ENCODE peak calls at places on chromosomes 2 and 18, in ten cellular contexts. One of them, this sample, is unnamed.

GRCh38 chr18:30387401-30387800 is 655.1 kb downstream of the DSC3 start:
- DNase-seq in WTC11: no peak
- DNase-seq in brain microvascular endothelial cell: no peak
- DNase-seq in germinal center: no peak
- DNase-seq in dermis microvascular lymphatic vessel endothelial cell: no peak
- DNase-seq in posterior cingulate gyrus: no peak
- DNase-seq in mucosa of gallbladder: no peak
- DNase-seq in epithelial cell of esophagus: peak
- DNase-seq in IMR-90: no peak
- DNase-seq in upper lobe of left lung: no peak
- DNase-seq in this sample: no peak

GRCh38 chr2:4420032-4420431 is 716.7 kb downstream of the DCDC2C start:
- DNase-seq in WTC11: no peak
- DNase-seq in brain microvascular endothelial cell: no peak
- DNase-seq in germinal center: no peak
- DNase-seq in dermis microvascular lymphatic vessel endothelial cell: no peak
- DNase-seq in posterior cingulate gyrus: no peak
- DNase-seq in mucosa of gallbladder: no peak
- DNase-seq in epithelial cell of esophagus: no peak
- DNase-seq in IMR-90: no peak
- DNase-seq in upper lobe of left lung: no peak
- DNase-seq in this sample: no peak

GRCh38 chr2:101722878-101723277 is 25.4 kb downstream of the MAP4K4 start:
- DNase-seq in WTC11: no peak
- DNase-seq in brain microvascular endothelial cell: no peak
- DNase-seq in germinal center: no peak
- DNase-seq in dermis microvascular lymphatic vessel endothelial cell: no peak
- DNase-seq in posterior cingulate gyrus: no peak
- DNase-seq in mucosa of gallbladder: no peak
- DNase-seq in epithelial cell of esophagus: no peak
- DNase-seq in IMR-90: no peak
- DNase-seq in upper lobe of left lung: peak
- DNase-seq in this sample: no peak

GRCh38 chr2:235765181-235765820 is 271.5 kb downstream of the AGAP1 start:
- DNase-seq in WTC11: no peak
- DNase-seq in brain microvascular endothelial cell: peak
- DNase-seq in germinal center: no peak
- DNase-seq in dermis microvascular lymphatic vessel endothelial cell: peak
- DNase-seq in posterior cingulate gyrus: peak
- DNase-seq in mucosa of gallbladder: no peak
- DNase-seq in epithelial cell of esophagus: peak
- DNase-seq in IMR-90: peak
- DNase-seq in upper lobe of left lung: no peak
- DNase-seq in this sample: no peak

GRCh38 chr2:154952346-154953010 is 254.0 kb downstream of the KCNJ3 start:
- DNase-seq in WTC11: no peak
- DNase-seq in brain microvascular endothelial cell: no peak
- DNase-seq in germinal center: no peak
- DNase-seq in dermis microvascular lymphatic vessel endothelial cell: peak
- DNase-seq in posterior cingulate gyrus: no peak
- DNase-seq in mucosa of gallbladder: no peak
- DNase-seq in epithelial cell of esophagus: no peak
- DNase-seq in IMR-90: no peak
- DNase-seq in upper lobe of left lung: no peak
- DNase-seq in this sample: no peak

GRCh38 chr2:1455466-1455865 is 42.2 kb downstream of the TPO start:
- DNase-seq in WTC11: no peak
- DNase-seq in brain microvascular endothelial cell: peak
- DNase-seq in germinal center: no peak
- DNase-seq in dermis microvascular lymphatic vessel endothelial cell: no peak
- DNase-seq in posterior cingulate gyrus: no peak
- DNase-seq in mucosa of gallbladder: no peak
- DNase-seq in epithelial cell of esophagus: no peak
- DNase-seq in IMR-90: no peak
- DNase-seq in upper lobe of left lung: no peak
- DNase-seq in this sample: no peak

GRCh38 chr2:229815858-229816257 is 101.5 kb upstream of the DNER start:
- DNase-seq in WTC11: no peak
- DNase-seq in brain microvascular endothelial cell: peak
- DNase-seq in germinal center: no peak
- DNase-seq in dermis microvascular lymphatic vessel endothelial cell: peak
- DNase-seq in posterior cingulate gyrus: no peak
- DNase-seq in mucosa of gallbladder: no peak
- DNase-seq in epithelial cell of esophagus: peak
- DNase-seq in IMR-90: peak
- DNase-seq in upper lobe of left lung: no peak
- DNase-seq in this sample: no peak

GRCh38 chr2:207840101-207840500 is 70.4 kb upstream of the FZD5 start:
- DNase-seq in WTC11: no peak
- DNase-seq in brain microvascular endothelial cell: no peak
- DNase-seq in germinal center: no peak
- DNase-seq in dermis microvascular lymphatic vessel endothelial cell: no peak
- DNase-seq in posterior cingulate gyrus: no peak
- DNase-seq in mucosa of gallbladder: no peak
- DNase-seq in epithelial cell of esophagus: no peak
- DNase-seq in IMR-90: no peak
- DNase-seq in upper lobe of left lung: no peak
- DNase-seq in this sample: no peak

GRCh38 chr2:128791120-128791982 is 472.7 kb upstream of the HS6ST1 start:
- DNase-seq in WTC11: no peak
- DNase-seq in brain microvascular endothelial cell: no peak
- DNase-seq in germinal center: no peak
- DNase-seq in dermis microvascular lymphatic vessel endothelial cell: no peak
- DNase-seq in posterior cingulate gyrus: peak
- DNase-seq in mucosa of gallbladder: no peak
- DNase-seq in epithelial cell of esophagus: no peak
- DNase-seq in IMR-90: no peak
- DNase-seq in upper lobe of left lung: no peak
- DNase-seq in this sample: no peak

GRCh38 chr2:42812899-42813479 is 20.6 kb upstream of the HAAO start:
- DNase-seq in WTC11: no peak
- DNase-seq in brain microvascular endothelial cell: peak
- DNase-seq in germinal center: no peak
- DNase-seq in dermis microvascular lymphatic vessel endothelial cell: peak
- DNase-seq in posterior cingulate gyrus: no peak
- DNase-seq in mucosa of gallbladder: no peak
- DNase-seq in epithelial cell of esophagus: peak
- DNase-seq in IMR-90: peak
- DNase-seq in upper lobe of left lung: no peak
- DNase-seq in this sample: peak

GRCh38 chr2:40282428-40282827 is 169.5 kb downstream of the SLC8A1 start:
- DNase-seq in WTC11: no peak
- DNase-seq in brain microvascular endothelial cell: peak
- DNase-seq in germinal center: no peak
- DNase-seq in dermis microvascular lymphatic vessel endothelial cell: no peak
- DNase-seq in posterior cingulate gyrus: no peak
- DNase-seq in mucosa of gallbladder: no peak
- DNase-seq in epithelial cell of esophagus: no peak
- DNase-seq in IMR-90: peak
- DNase-seq in upper lobe of left lung: no peak
- DNase-seq in this sample: no peak

GRCh38 chr18:45690975-45691815 is 32.8 kb upstream of the SLC14A1 start:
- DNase-seq in WTC11: peak
- DNase-seq in brain microvascular endothelial cell: peak
- DNase-seq in germinal center: peak
- DNase-seq in dermis microvascular lymphatic vessel endothelial cell: peak
- DNase-seq in posterior cingulate gyrus: peak
- DNase-seq in mucosa of gallbladder: peak
- DNase-seq in epithelial cell of esophagus: peak
- DNase-seq in IMR-90: peak
- DNase-seq in upper lobe of left lung: peak
- DNase-seq in this sample: peak

GRCh38 chr2:65292095-65292378 is 64.4 kb downstream of the ACTR2 start:
- DNase-seq in WTC11: no peak
- DNase-seq in brain microvascular endothelial cell: no peak
- DNase-seq in germinal center: no peak
- DNase-seq in dermis microvascular lymphatic vessel endothelial cell: no peak
- DNase-seq in posterior cingulate gyrus: no peak
- DNase-seq in mucosa of gallbladder: no peak
- DNase-seq in epithelial cell of esophagus: no peak
- DNase-seq in IMR-90: no peak
- DNase-seq in upper lobe of left lung: no peak
- DNase-seq in this sample: no peak

GRCh38 chr2:102140367-102140766 is 2.2 kb upstream of the IL1R1 start:
- DNase-seq in WTC11: no peak
- DNase-seq in brain microvascular endothelial cell: no peak
- DNase-seq in germinal center: no peak
- DNase-seq in dermis microvascular lymphatic vessel endothelial cell: no peak
- DNase-seq in posterior cingulate gyrus: no peak
- DNase-seq in mucosa of gallbladder: no peak
- DNase-seq in epithelial cell of esophagus: no peak
- DNase-seq in IMR-90: peak
- DNase-seq in upper lobe of left lung: no peak
- DNase-seq in this sample: no peak

GRCh38 chr18:26206488-26206887 is 19.8 kb upstream of the TAF4B start:
- DNase-seq in WTC11: no peak
- DNase-seq in brain microvascular endothelial cell: no peak
- DNase-seq in germinal center: no peak
- DNase-seq in dermis microvascular lymphatic vessel endothelial cell: no peak
- DNase-seq in posterior cingulate gyrus: no peak
- DNase-seq in mucosa of gallbladder: no peak
- DNase-seq in epithelial cell of esophagus: no peak
- DNase-seq in IMR-90: no peak
- DNase-seq in upper lobe of left lung: no peak
- DNase-seq in this sample: no peak

GRCh38 chr2:48754874-48755273 is 650 bp downstream of the LHCGR start:
- DNase-seq in WTC11: no peak
- DNase-seq in brain microvascular endothelial cell: no peak
- DNase-seq in germinal center: no peak
- DNase-seq in dermis microvascular lymphatic vessel endothelial cell: no peak
- DNase-seq in posterior cingulate gyrus: no peak
- DNase-seq in mucosa of gallbladder: no peak
- DNase-seq in epithelial cell of esophagus: no peak
- DNase-seq in IMR-90: no peak
- DNase-seq in upper lobe of left lung: no peak
- DNase-seq in this sample: no peak

GRCh38 chr2:27509326-27509725 is 12.7 kb downstream of the GCKR start:
- DNase-seq in WTC11: no peak
- DNase-seq in brain microvascular endothelial cell: no peak
- DNase-seq in germinal center: no peak
- DNase-seq in dermis microvascular lymphatic vessel endothelial cell: no peak
- DNase-seq in posterior cingulate gyrus: no peak
- DNase-seq in mucosa of gallbladder: no peak
- DNase-seq in epithelial cell of esophagus: no peak
- DNase-seq in IMR-90: peak
- DNase-seq in upper lobe of left lung: peak
- DNase-seq in this sample: no peak

GRCh38 chr2:29066271-29066860 is 8.0 kb downstream of the PCARE start:
- DNase-seq in WTC11: no peak
- DNase-seq in brain microvascular endothelial cell: peak
- DNase-seq in germinal center: no peak
- DNase-seq in dermis microvascular lymphatic vessel endothelial cell: no peak
- DNase-seq in posterior cingulate gyrus: no peak
- DNase-seq in mucosa of gallbladder: no peak
- DNase-seq in epithelial cell of esophagus: peak
- DNase-seq in IMR-90: peak
- DNase-seq in upper lobe of left lung: peak
- DNase-seq in this sample: no peak

GRCh38 chr2:25197336-25198208 is 29.2 kb upstream of the POMC start:
- DNase-seq in WTC11: no peak
- DNase-seq in brain microvascular endothelial cell: no peak
- DNase-seq in germinal center: no peak
- DNase-seq in dermis microvascular lymphatic vessel endothelial cell: no peak
- DNase-seq in posterior cingulate gyrus: no peak
- DNase-seq in mucosa of gallbladder: no peak
- DNase-seq in epithelial cell of esophagus: no peak
- DNase-seq in IMR-90: peak
- DNase-seq in upper lobe of left lung: no peak
- DNase-seq in this sample: no peak

GRCh38 chr2:217742276-217742675 is 260.5 kb downstream of the TNS1 start:
- DNase-seq in WTC11: no peak
- DNase-seq in brain microvascular endothelial cell: no peak
- DNase-seq in germinal center: no peak
- DNase-seq in dermis microvascular lymphatic vessel endothelial cell: no peak
- DNase-seq in posterior cingulate gyrus: no peak
- DNase-seq in mucosa of gallbladder: no peak
- DNase-seq in epithelial cell of esophagus: no peak
- DNase-seq in IMR-90: no peak
- DNase-seq in upper lobe of left lung: no peak
- DNase-seq in this sample: no peak

GRCh38 chr18:79385326-79385725 is 10.4 kb upstream of the NFATC1 start:
- DNase-seq in WTC11: no peak
- DNase-seq in brain microvascular endothelial cell: no peak
- DNase-seq in germinal center: no peak
- DNase-seq in dermis microvascular lymphatic vessel endothelial cell: no peak
- DNase-seq in posterior cingulate gyrus: no peak
- DNase-seq in mucosa of gallbladder: no peak
- DNase-seq in epithelial cell of esophagus: no peak
- DNase-seq in IMR-90: no peak
- DNase-seq in upper lobe of left lung: no peak
- DNase-seq in this sample: no peak

GRCh38 chr2:109563294-109563693 is 50.5 kb downstream of the SEPTIN10 start:
- DNase-seq in WTC11: no peak
- DNase-seq in brain microvascular endothelial cell: no peak
- DNase-seq in germinal center: no peak
- DNase-seq in dermis microvascular lymphatic vessel endothelial cell: no peak
- DNase-seq in posterior cingulate gyrus: no peak
- DNase-seq in mucosa of gallbladder: no peak
- DNase-seq in epithelial cell of esophagus: no peak
- DNase-seq in IMR-90: peak
- DNase-seq in upper lobe of left lung: no peak
- DNase-seq in this sample: no peak

GRCh38 chr2:161273038-161273760 is 35.0 kb upstream of the PSMD14 start:
- DNase-seq in WTC11: no peak
- DNase-seq in brain microvascular endothelial cell: peak
- DNase-seq in germinal center: peak
- DNase-seq in dermis microvascular lymphatic vessel endothelial cell: peak
- DNase-seq in posterior cingulate gyrus: no peak
- DNase-seq in mucosa of gallbladder: no peak
- DNase-seq in epithelial cell of esophagus: peak
- DNase-seq in IMR-90: peak
- DNase-seq in upper lobe of left lung: no peak
- DNase-seq in this sample: peak

GRCh38 chr2:216875861-216876260 is 16.0 kb upstream of the TNP1 start:
- DNase-seq in WTC11: no peak
- DNase-seq in brain microvascular endothelial cell: no peak
- DNase-seq in germinal center: no peak
- DNase-seq in dermis microvascular lymphatic vessel endothelial cell: no peak
- DNase-seq in posterior cingulate gyrus: no peak
- DNase-seq in mucosa of gallbladder: no peak
- DNase-seq in epithelial cell of esophagus: no peak
- DNase-seq in IMR-90: no peak
- DNase-seq in upper lobe of left lung: no peak
- DNase-seq in this sample: no peak

GRCh38 chr18:55486936-55487335 is 101.1 kb downstream of the TCF4 start:
- DNase-seq in WTC11: no peak
- DNase-seq in brain microvascular endothelial cell: no peak
- DNase-seq in germinal center: no peak
- DNase-seq in dermis microvascular lymphatic vessel endothelial cell: no peak
- DNase-seq in posterior cingulate gyrus: no peak
- DNase-seq in mucosa of gallbladder: no peak
- DNase-seq in epithelial cell of esophagus: no peak
- DNase-seq in IMR-90: no peak
- DNase-seq in upper lobe of left lung: no peak
- DNase-seq in this sample: no peak

GRCh38 chr2:214019229-214019972 is 391.5 kb upstream of the VWC2L start:
- DNase-seq in WTC11: no peak
- DNase-seq in brain microvascular endothelial cell: peak
- DNase-seq in germinal center: no peak
- DNase-seq in dermis microvascular lymphatic vessel endothelial cell: peak
- DNase-seq in posterior cingulate gyrus: no peak
- DNase-seq in mucosa of gallbladder: peak
- DNase-seq in epithelial cell of esophagus: peak
- DNase-seq in IMR-90: peak
- DNase-seq in upper lobe of left lung: no peak
- DNase-seq in this sample: peak

GRCh38 chr2:212124597-212124996 is 414.0 kb downstream of the ERBB4 start:
- DNase-seq in WTC11: no peak
- DNase-seq in brain microvascular endothelial cell: no peak
- DNase-seq in germinal center: no peak
- DNase-seq in dermis microvascular lymphatic vessel endothelial cell: no peak
- DNase-seq in posterior cingulate gyrus: no peak
- DNase-seq in mucosa of gallbladder: no peak
- DNase-seq in epithelial cell of esophagus: peak
- DNase-seq in IMR-90: peak
- DNase-seq in upper lobe of left lung: peak
- DNase-seq in this sample: peak

GRCh38 chr2:58866040-58866439 is 624.9 kb upstream of the FANCL start:
- DNase-seq in WTC11: peak
- DNase-seq in brain microvascular endothelial cell: no peak
- DNase-seq in germinal center: no peak
- DNase-seq in dermis microvascular lymphatic vessel endothelial cell: no peak
- DNase-seq in posterior cingulate gyrus: no peak
- DNase-seq in mucosa of gallbladder: no peak
- DNase-seq in epithelial cell of esophagus: peak
- DNase-seq in IMR-90: no peak
- DNase-seq in upper lobe of left lung: no peak
- DNase-seq in this sample: no peak

This sample was measured in lung microvascular endothelial cell.